ENCODE peak calls at places on chromosomes 3 and 15, in six cellular contexts. X is substantia nigra; J is cardiac muscle cell; R is CD4-positive, alpha-beta T cell; Z is brain microvascular endothelial cell; M is CD8-positive, alpha-beta T cell. U is an unnamed sample.

GRCh38 chr3:72473156-72473555 is 375.1 kb downstream of the SHQ1 start:
- DNase-seq in X (no peak), J (no peak), R (no peak), Z (no peak), M (no peak), U (no peak)

GRCh38 chr3:112411425-112411824 is 78.5 kb downstream of the CD200 start:
- DNase-seq in X (no peak), J (no peak), R (no peak), Z (no peak), M (no peak), U (no peak)

GRCh38 chr15:43285609-43286037 is 18.9 kb upstream of the TGM5 start:
- DNase-seq in X (no peak), J (peak), R (peak), Z (peak), M (peak), U (no peak)

GRCh38 chr3:23075478-23075877 is 127.6 kb upstream of the UBE2E2 start:
- DNase-seq in X (no peak), J (peak), R (no peak), Z (peak), M (no peak), U (no peak)

GRCh38 chr3:126485956-126486884 is 10.5 kb upstream of the ZXDC start:
- DNase-seq in X (no peak), J (no peak), R (no peak), Z (no peak), M (no peak), U (no peak)

GRCh38 chr15:65337436-65338070 is 33.1 kb downstream of the RNU5B-1 start:
- DNase-seq in X (no peak), J (no peak), R (no peak), Z (no peak), M (no peak), U (no peak)

GRCh38 chr3:126394179-126394976 is at the start of gene CFAP100:
- DNase-seq in X (no peak), J (peak), R (no peak), Z (peak), M (no peak), U (peak)

GRCh38 chr3:148366743-148367410 is 330.8 kb upstream of the AGTR1 start:
- DNase-seq in X (no peak), J (no peak), R (no peak), Z (no peak), M (no peak), U (no peak)

GRCh38 chr15:71646767-71647478 is 163.4 kb upstream of the NR2E3 start:
- DNase-seq in X (no peak), J (no peak), R (no peak), Z (no peak), M (no peak), U (no peak)

GRCh38 chr15:62464705-62465104 is 299.6 kb upstream of the C2CD4B start:
- DNase-seq in X (no peak), J (no peak), R (no peak), Z (no peak), M (no peak), U (no peak)

GRCh38 chr3:124415471-124415960 is 314.7 kb upstream of the UMPS start:
- DNase-seq in X (no peak), J (no peak), R (no peak), Z (no peak), M (no peak), U (no peak)

GRCh38 chr15:81313686-81314085 is 10.3 kb downstream of the STARD5 start:
- DNase-seq in X (no peak), J (no peak), R (no peak), Z (no peak), M (no peak), U (no peak)

GRCh38 chr3:78633626-78634025 is 1134.2 kb downstream of the ROBO1 start:
- DNase-seq in X (no peak), J (no peak), R (no peak), Z (no peak), M (no peak), U (no peak)

GRCh38 chr3:46971151-46971550 is 5.4 kb downstream of the CCDC12 start:
- DNase-seq in X (no peak), J (no peak), R (no peak), Z (no peak), M (no peak), U (no peak)

GRCh38 chr15:78070049-78070698 is 7.3 kb downstream of the TBC1D2B start:
- DNase-seq in X (no peak), J (no peak), R (peak), Z (no peak), M (peak), U (no peak)

GRCh38 chr15:75349851-75350588 is 3.2 kb downstream of the NEIL1 start:
- DNase-seq in X (no peak), J (no peak), R (peak), Z (no peak), M (peak), U (no peak)

GRCh38 chr15:91099616-91100560 is at the start of gene SV2B:
- DNase-seq in X (no peak), J (peak), R (peak), Z (peak), M (peak), U (peak)

GRCh38 chr3:38837358-38837757 is 21.3 kb upstream of the SCN10A start:
- DNase-seq in X (no peak), J (no peak), R (no peak), Z (no peak), M (no peak), U (no peak)

GRCh38 chr3:29759443-29760033 is 478.7 kb downstream of the RBMS3 start:
- DNase-seq in X (no peak), J (no peak), R (no peak), Z (no peak), M (no peak), U (no peak)

GRCh38 chr3:94028093-94028837 is at the start of gene STX19:
- DNase-seq in X (no peak), J (no peak), R (no peak), Z (no peak), M (no peak), U (no peak)

GRCh38 chr15:71549100-71549499 is 261.3 kb upstream of the NR2E3 start:
- DNase-seq in X (no peak), J (no peak), R (no peak), Z (no peak), M (no peak), U (no peak)

GRCh38 chr3:196697270-196697669 is 14.8 kb downstream of the CEP19 start:
- DNase-seq in X (no peak), J (no peak), R (no peak), Z (no peak), M (no peak), U (no peak)

GRCh38 chr3:98814799-98815450 is 51.8 kb downstream of the ST3GAL6 start:
- DNase-seq in X (no peak), J (no peak), R (no peak), Z (peak), M (no peak), U (peak)

GRCh38 chr15:97904196-97904572 is 56.3 kb upstream of the ARRDC4 start:
- DNase-seq in X (no peak), J (peak), R (no peak), Z (peak), M (no peak), U (no peak)

GRCh38 chr3:188760408-188760807 is 411.4 kb upstream of the TPRG1 start:
- DNase-seq in X (no peak), J (no peak), R (no peak), Z (no peak), M (no peak), U (no peak)

GRCh38 chr3:121918779-121919483 is 24.7 kb downstream of the SLC15A2 start:
- DNase-seq in X (no peak), J (no peak), R (no peak), Z (no peak), M (no peak), U (no peak)

GRCh38 chr3:8579101-8579500 is 65.5 kb downstream of the SSUH2 start:
- DNase-seq in X (no peak), J (no peak), R (no peak), Z (no peak), M (no peak), U (no peak)

GRCh38 chr3:126128504-126129407 is 44.8 kb upstream of the SLC41A3 start:
- DNase-seq in X (no peak), J (no peak), R (no peak), Z (no peak), M (peak), U (no peak)

GRCh38 chr15:95371664-95372063 is 958.8 kb upstream of the NR2F2 start:
- DNase-seq in X (no peak), J (no peak), R (no peak), Z (peak), M (no peak), U (no peak)
- H3K27ac ChIP-seq in X (no peak), J (no peak), R (no peak), Z (no peak), M (no peak), U (no peak)

DNA sequence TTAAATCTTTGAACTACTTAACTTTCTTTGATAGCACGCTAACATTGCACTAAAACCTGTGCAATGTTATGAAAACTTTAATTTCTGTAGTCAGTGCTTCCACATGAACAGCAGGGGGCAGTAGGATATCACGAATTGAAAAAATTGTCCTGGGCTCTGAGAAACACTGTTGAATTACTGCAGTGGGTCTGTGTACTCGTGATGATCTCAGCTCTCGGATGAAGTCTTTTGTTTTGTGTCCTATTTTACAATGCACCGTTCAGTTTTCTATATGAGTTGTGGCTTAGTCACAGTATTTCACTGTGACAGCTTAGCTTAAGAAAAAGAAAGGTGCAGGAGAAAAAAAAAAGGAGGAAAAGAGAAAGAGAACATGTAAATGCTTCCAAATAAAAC is 141.3 kb upstream of the CCDC54 start:
- DNase-seq in X (no peak), J (peak), R (peak), Z (peak), M (peak), U (no peak)
- H3K27ac ChIP-seq in X (peak), J (no peak), R (no peak), Z (peak), M (no peak), U (peak)

DNA sequence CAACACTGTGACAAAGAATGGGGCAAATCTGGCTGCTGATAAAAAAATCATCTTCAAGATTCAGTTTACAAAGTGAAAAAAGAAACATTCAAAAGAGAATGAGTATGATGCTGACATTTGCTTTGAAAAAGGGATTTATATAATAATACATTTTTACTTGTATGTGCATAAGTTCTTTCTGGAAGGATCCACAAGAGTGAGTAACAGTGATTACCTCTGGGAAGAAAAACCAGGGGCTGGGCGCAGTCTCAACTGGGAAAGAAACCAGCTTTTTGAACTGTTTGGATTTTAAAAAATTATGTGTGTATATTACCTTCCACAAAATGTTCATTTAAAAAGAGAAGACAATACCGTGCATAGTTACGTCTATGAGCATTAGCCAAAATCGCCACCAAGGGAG is 1.3 kb downstream of the CLEC3B start:
- DNase-seq in X (no peak), J (no peak), R (no peak), Z (no peak), M (no peak), U (no peak)
- H3K27ac ChIP-seq in X (no peak), J (no peak), R (no peak), Z (no peak), M (no peak), U (peak)

GRCh38 chr3:171643033-171643432 is 167.2 kb downstream of the PLD1 start:
- DNase-seq in X (no peak), J (no peak), R (no peak), Z (no peak), M (no peak), U (no peak)

GRCh38 chr3:171644681-171645080 is 165.6 kb downstream of the PLD1 start:
- DNase-seq in X (no peak), J (no peak), R (no peak), Z (no peak), M (no peak), U (no peak)

GRCh38 chr3:171648079-171648478 is 162.2 kb downstream of the PLD1 start:
- DNase-seq in X (no peak), J (no peak), R (no peak), Z (no peak), M (no peak), U (no peak)

GRCh38 chr3:171649282-171649681 is 161.0 kb downstream of the PLD1 start:
- DNase-seq in X (no peak), J (no peak), R (no peak), Z (no peak), M (no peak), U (no peak)

GRCh38 chr3:171646357-171647133 is 163.7 kb downstream of the PLD1 start:
- DNase-seq in X (no peak), J (peak), R (no peak), Z (no peak), M (no peak), U (no peak)
- H3K27ac ChIP-seq in X (no peak), J (peak), R (no peak), Z (no peak), M (no peak), U (no peak)

GRCh38 chr3:150739200-150739863 is 23.6 kb downstream of the SIAH2 start:
- DNase-seq in X (no peak), J (no peak), R (no peak), Z (no peak), M (no peak), U (no peak)
- H3K27ac ChIP-seq in X (no peak), J (no peak), R (no peak), Z (no peak), M (no peak), U (no peak)

DNA sequence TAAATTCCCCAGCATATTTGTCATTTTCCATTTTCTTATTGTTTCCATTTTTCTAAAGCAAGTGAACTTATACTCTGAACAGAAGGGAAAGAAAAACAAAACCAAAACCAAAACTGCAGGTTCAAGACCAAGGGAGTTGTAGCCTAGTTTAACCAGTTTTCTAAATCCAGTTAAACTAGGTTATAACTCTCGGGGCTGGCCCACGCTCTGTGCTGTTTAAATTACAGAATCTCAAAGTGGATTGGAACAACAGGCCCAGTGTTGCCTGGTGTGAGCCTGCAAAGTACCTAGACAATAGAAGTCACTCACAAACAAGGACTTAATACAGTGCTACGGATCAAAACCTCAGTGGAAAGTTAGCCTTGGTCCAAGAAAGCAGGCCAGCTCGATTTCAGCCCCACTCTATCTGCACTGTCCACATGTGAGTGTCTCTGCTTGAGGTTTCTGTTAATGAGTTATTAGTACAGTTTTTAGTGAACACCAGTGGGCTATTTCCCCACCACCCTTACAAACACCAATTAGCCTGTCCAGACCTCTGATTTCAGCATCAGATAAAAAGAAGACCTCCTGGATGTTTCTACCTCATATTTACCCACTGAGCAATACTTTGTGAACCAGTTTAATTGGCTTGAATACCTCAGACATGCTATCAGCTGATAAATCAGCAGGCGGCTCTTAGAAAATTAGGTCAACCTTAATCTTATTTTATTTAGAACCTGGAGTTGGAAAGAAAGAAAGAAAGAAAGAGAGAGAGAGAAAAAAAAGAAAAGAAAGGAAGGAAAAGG is 93.8 kb upstream of the PDZRN3 start:
- DNase-seq in X (no peak), J (no peak), R (no peak), Z (no peak), M (no peak), U (no peak)
- H3K27ac ChIP-seq in X (no peak), J (no peak), R (no peak), Z (no peak), M (no peak), U (no peak)

DNA sequence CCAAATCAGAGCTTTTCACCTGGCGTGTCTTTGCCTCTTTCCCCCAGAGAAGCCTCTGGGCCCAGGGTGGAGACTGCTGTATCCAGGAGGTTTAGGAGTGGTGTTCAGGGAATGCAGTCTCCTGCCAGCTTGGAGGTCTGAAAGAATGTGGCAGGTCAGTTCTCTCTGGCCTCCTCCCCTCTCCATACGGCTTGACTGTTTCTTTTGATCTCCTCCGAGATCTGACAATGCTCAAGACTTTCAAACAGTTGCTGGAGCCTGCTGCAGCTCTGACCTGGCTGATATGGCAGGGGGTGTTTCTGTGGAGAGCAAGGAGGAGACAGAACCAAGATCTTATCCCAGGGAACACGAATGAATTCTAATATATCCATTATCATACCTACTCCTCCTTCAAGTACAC is 24.7 kb upstream of the TM4SF4 start:
- DNase-seq in X (no peak), J (peak), R (no peak), Z (no peak), M (no peak), U (no peak)
- H3K27ac ChIP-seq in X (no peak), J (peak), R (no peak), Z (no peak), M (no peak), U (no peak)

GRCh38 chr15:51388726-51389125 is 47.3 kb downstream of the GLDN start:
- DNase-seq in X (no peak), J (no peak), R (no peak), Z (no peak), M (no peak), U (no peak)

GRCh38 chr15:51387699-51388041 is 46.2 kb downstream of the GLDN start:
- DNase-seq in X (no peak), J (no peak), R (no peak), Z (no peak), M (no peak), U (no peak)

GRCh38 chr15:51386486-51386885 is 45.0 kb downstream of the GLDN start:
- DNase-seq in X (no peak), J (no peak), R (no peak), Z (no peak), M (no peak), U (no peak)

GRCh38 chr15:51386029-51386428 is 44.6 kb downstream of the GLDN start:
- DNase-seq in X (no peak), J (no peak), R (no peak), Z (no peak), M (no peak), U (no peak)

DNA sequence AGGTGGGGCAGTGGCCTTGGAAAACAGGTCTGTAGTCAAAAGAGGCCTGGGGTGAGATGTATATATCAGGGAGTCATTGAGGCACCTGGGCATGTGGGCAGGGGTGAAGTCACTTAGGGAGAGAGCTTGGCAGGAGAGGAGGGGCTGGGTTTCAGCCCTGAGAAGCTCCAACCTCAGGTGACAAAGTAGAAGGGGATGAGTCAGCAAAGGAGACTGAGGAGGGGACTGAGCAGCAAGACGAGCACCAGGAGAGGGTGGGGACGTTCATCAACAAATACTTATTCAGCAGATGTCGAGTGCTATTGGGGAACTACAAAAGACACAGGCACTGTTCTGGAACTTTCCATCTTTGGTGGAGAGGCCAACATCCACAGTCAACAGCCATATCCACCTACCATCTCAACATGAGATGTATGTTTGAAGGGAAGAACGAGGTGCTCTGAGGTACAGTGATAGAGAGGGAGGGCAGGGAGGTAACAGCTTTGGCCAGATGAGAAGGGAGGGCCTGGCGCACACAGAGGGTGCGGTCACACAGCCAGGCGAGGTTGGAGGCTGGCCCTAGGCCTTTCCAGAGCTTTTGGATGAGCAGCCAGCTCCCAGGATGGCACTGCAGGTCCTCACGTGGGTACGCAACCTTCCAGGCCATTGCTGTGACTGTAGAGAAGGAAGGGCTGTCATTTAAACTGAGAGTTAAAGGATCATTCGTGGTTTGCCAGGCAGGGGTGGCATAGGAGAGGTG is 45.7 kb downstream of the GLDN start:
- DNase-seq in X (no peak), J (no peak), R (no peak), Z (no peak), M (no peak), U (no peak)
- H3K27ac ChIP-seq in X (no peak), J (no peak), R (no peak), Z (no peak), M (no peak), U (no peak)

GRCh38 chr3:186929186-186929585 is 1.1 kb upstream of the ST6GAL1 start:
- DNase-seq in X (no peak), J (no peak), R (no peak), Z (no peak), M (no peak), U (no peak)

GRCh38 chr3:186931487-186932280 is 1.4 kb downstream of the ST6GAL1 start:
- DNase-seq in X (no peak), J (peak), R (peak), Z (peak), M (peak), U (no peak)

GRCh38 chr3:186930639-186931486 is 537 bp downstream of the ST6GAL1 start:
- DNase-seq in X (no peak), J (peak), R (peak), Z (peak), M (peak), U (peak)

GRCh38 chr3:186930143-186930638 is at the start of gene ST6GAL1:
- DNase-seq in X (no peak), J (peak), R (peak), Z (peak), M (peak), U (peak)

GRCh38 chr3:186929676-186930075 is 650 bp upstream of the ST6GAL1 start:
- DNase-seq in X (no peak), J (no peak), R (no peak), Z (no peak), M (no peak), U (no peak)
- H3K27ac ChIP-seq in X (no peak), J (no peak), R (no peak), Z (no peak), M (no peak), U (peak)